ENCODE peak calls at places on chromosomes 16 and 17, in five cellular contexts. D, T, I, C and Y are unnamed samples.

GRCh38 chr17:6361733-6362132 is 73.2 kb downstream of the AIPL1 start:
- DNase-seq in D (no peak), T (no peak), I (no peak), C (no peak), Y (no peak)

GRCh38 chr17:323181-323580 is 29.4 kb downstream of the RPH3AL start:
- DNase-seq in D (no peak), T (no peak), I (no peak), C (no peak), Y (no peak)

GRCh38 chr17:72370819-72371218 is 250.0 kb downstream of the SOX9 start:
- DNase-seq in D (no peak), T (no peak), I (no peak), C (no peak), Y (no peak)

GRCh38 chr17:28777178-28777577 is 33.4 kb downstream of the TRAF4 start:
- DNase-seq in D (no peak), T (no peak), I (no peak), C (no peak), Y (no peak)

GRCh38 chr16:11114366-11115164 is 141.4 kb downstream of the SOCS1 start:
- DNase-seq in D (no peak), T (no peak), I (no peak), C (no peak), Y (no peak)

GRCh38 chr16:35298460-35299243 is 1839.2 kb downstream of the TP53TG3F start:
- DNase-seq in D (no peak), T (no peak), I (no peak), C (no peak), Y (no peak)

GRCh38 chr16:50474138-50474537 is 74.1 kb upstream of the NKD1 start:
- DNase-seq in D (no peak), T (no peak), I (no peak), C (no peak), Y (no peak)

GRCh38 chr16:88768041-88768876 is 16.8 kb downstream of the PIEZO1 start:
- DNase-seq in D (no peak), T (no peak), I (peak), C (no peak), Y (no peak)

GRCh38 chr16:67389911-67390815 is 3.1 kb downstream of the TPPP3 start:
- DNase-seq in D (no peak), T (no peak), I (peak), C (no peak), Y (peak)

GRCh38 chr16:89905511-89906140 is 13.0 kb upstream of the MC1R start:
- DNase-seq in D (no peak), T (no peak), I (no peak), C (no peak), Y (no peak)

GRCh38 chr17:50871369-50871768 is 5.2 kb upstream of the TOB1 start:
- DNase-seq in D (no peak), T (no peak), I (no peak), C (no peak), Y (no peak)

GRCh38 chr16:89001117-89002027 is 24.4 kb upstream of the CBFA2T3 start:
- DNase-seq in D (no peak), T (no peak), I (no peak), C (no peak), Y (no peak)

GRCh38 chr17:10744509-10745000 is 14.7 kb upstream of the TMEM220 start:
- DNase-seq in D (no peak), T (no peak), I (no peak), C (no peak), Y (no peak)

GRCh38 chr17:31596382-31597323 is 205.2 kb downstream of the RAB11FIP4 start:
- DNase-seq in D (no peak), T (no peak), I (peak), C (no peak), Y (peak)

GRCh38 chr16:1908983-1909382 is 9.2 kb downstream of the HS3ST6 start:
- DNase-seq in D (no peak), T (no peak), I (no peak), C (no peak), Y (no peak)

GRCh38 chr17:72472116-72472515 is 351.3 kb downstream of the SOX9 start:
- DNase-seq in D (no peak), T (no peak), I (no peak), C (no peak), Y (no peak)

GRCh38 chr17:58388302-58389190 is 28.8 kb downstream of the RNF43 start:
- DNase-seq in D (no peak), T (no peak), I (no peak), C (no peak), Y (no peak)

GRCh38 chr17:16352838-16353701 is at the start of gene CENPV:
- DNase-seq in D (peak), T (no peak), I (no peak), C (peak), Y (peak)

GRCh38 chr16:78770353-78771091 is 671.1 kb downstream of the WWOX start:
- DNase-seq in D (peak), T (no peak), I (peak), C (peak), Y (peak)

GRCh38 chr16:24875466-24875865 is 29.7 kb downstream of the SLC5A11 start:
- DNase-seq in D (no peak), T (no peak), I (no peak), C (no peak), Y (peak)